ENCODE peak calls at places on chromosomes 11 and 22, in ten cellular contexts. G is SK-N-SH, J is uterus, I is Panc1, Q is thyroid gland, O is cardiac muscle cell, N is fibroblast of lung, T is pancreas, K is GM12878, H is MM.1S. D is an unnamed sample. For H3K27me3, the result is how much of the 10 kb centered on the place peaks cover.

GRCh38 chr11:134589155-134589554 is 177.1 kb upstream of the B3GAT1 start:
- DNase-seq in G (no peak), J (no peak), I (no peak), Q (no peak), O (no peak), N (no peak), T (no peak), K (no peak), H (no peak), D (no peak)

GRCh38 chr11:17692006-17692405 is 27.4 kb upstream of the MYOD1 start:
- DNase-seq in G (no peak), J (no peak), I (no peak), Q (no peak), O (no peak), N (no peak), T (no peak), K (no peak), H (no peak), D (no peak)

GRCh38 chr11:44304091-44305084 is 5.6 kb downstream of the ALX4 start:
- DNase-seq in G (peak), J (no peak), I (no peak), Q (no peak), O (no peak), N (peak), T (no peak), K (no peak), H (no peak), D (no peak)

GRCh38 chr22:27714076-27714475 is 87.5 kb downstream of the MN1 start:
- DNase-seq in G (no peak), J (no peak), I (no peak), Q (no peak), O (no peak), N (no peak), T (no peak), K (no peak), H (no peak), D (no peak)

GRCh38 chr22:23583836-23584235 is 3.7 kb upstream of the IGLL1 start:
- DNase-seq in G (no peak), J (no peak), I (no peak), Q (no peak), O (no peak), N (no peak), T (no peak), K (no peak), H (no peak), D (no peak)

GRCh38 chr11:86138958-86139357 is 70.1 kb upstream of the PICALM start:
- DNase-seq in G (no peak), J (no peak), I (no peak), Q (no peak), O (no peak), N (no peak), T (no peak), K (peak), H (peak), D (no peak)

GRCh38 chr11:71435278-71435951 is 12.8 kb downstream of the DHCR7 start:
- DNase-seq in G (no peak), J (no peak), I (no peak), Q (no peak), O (no peak), N (no peak), T (no peak), K (no peak), H (no peak), D (no peak)

GRCh38 chr22:36506637-36507517 is at the start of gene FOXRED2:
- DNase-seq in G (peak), J (peak), I (no peak), Q (peak), O (peak), N (peak), T (peak), K (no peak), H (peak), D (peak)

GRCh38 chr11:113506461-113506860 is 31.3 kb upstream of the DRD2 start:
- DNase-seq in G (no peak), J (no peak), I (no peak), Q (no peak), O (no peak), N (no peak), T (no peak), K (no peak), H (no peak), D (no peak)

GRCh38 chr11:64713781-64714363 is 9.1 kb downstream of the NRXN2 start:
- DNase-seq in G (no peak), J (no peak), I (no peak), Q (no peak), O (peak), N (no peak), T (no peak), K (no peak), H (no peak), D (no peak)

GRCh38 chr11:64712430-64713030 is 10.5 kb downstream of the NRXN2 start:
- DNase-seq in G (peak), J (no peak), I (no peak), Q (no peak), O (no peak), N (no peak), T (no peak), K (no peak), H (no peak), D (no peak)

GRCh38 chr11:64714664-64715063 is 8.3 kb downstream of the NRXN2 start:
- DNase-seq in G (no peak), J (no peak), I (no peak), Q (no peak), O (no peak), N (no peak), T (no peak), K (no peak), H (no peak), D (no peak)

GRCh38 chr11:64711944-64712306 is 11.1 kb downstream of the NRXN2 start:
- DNase-seq in G (no peak), J (no peak), I (no peak), Q (no peak), O (no peak), N (no peak), T (no peak), K (no peak), H (no peak), D (no peak)

GRCh38 chr11:64713031-64713780 is 9.8 kb downstream of the NRXN2 start:
- DNase-seq in G (no peak), J (no peak), I (no peak), Q (peak), O (peak), N (peak), T (peak), K (no peak), H (peak), D (peak)
- TF ChIP-seq CTCF in G (no peak), J (no peak), I (no peak), Q (no peak), O (no peak), N (no peak), T (no peak), K (no peak), H (no peak), D (no peak)

GRCh38 chr11:72662036-72662435 is 12.2 kb downstream of the PDE2A start:
- DNase-seq in G (no peak), J (no peak), I (no peak), Q (no peak), O (no peak), N (no peak), T (no peak), K (no peak), H (no peak), D (no peak)

GRCh38 chr11:72668645-72669347 is 5.4 kb downstream of the PDE2A start:
- DNase-seq in G (no peak), J (no peak), I (no peak), Q (no peak), O (no peak), N (peak), T (no peak), K (peak), H (peak), D (no peak)

GRCh38 chr11:72670041-72670440 is 4.2 kb downstream of the PDE2A start:
- DNase-seq in G (no peak), J (no peak), I (no peak), Q (no peak), O (no peak), N (no peak), T (no peak), K (no peak), H (no peak), D (no peak)

GRCh38 chr11:72669527-72669926 is 4.7 kb downstream of the PDE2A start:
- DNase-seq in G (no peak), J (no peak), I (no peak), Q (no peak), O (no peak), N (peak), T (no peak), K (peak), H (no peak), D (no peak)

GRCh38 chr11:72665911-72666472 is 8.2 kb downstream of the PDE2A start:
- DNase-seq in G (no peak), J (no peak), I (no peak), Q (no peak), O (no peak), N (no peak), T (no peak), K (no peak), H (no peak), D (no peak)
- H3K27me3 ChIP-seq in G (under half), J (under half), I (under half), Q (under half), O (under half), N (under half), T (under half), K (under half), H (under half), D (under half)

GRCh38 chr22:17472886-17473285 is 90.4 kb upstream of the SLC25A18 start:
- DNase-seq in G (no peak), J (no peak), I (no peak), Q (no peak), O (peak), N (no peak), T (no peak), K (no peak), H (no peak), D (no peak)
- H3K4me3 ChIP-seq in G (no peak), J (no peak), I (no peak), Q (no peak), O (no peak), N (no peak), T (no peak), K (no peak), H (no peak), D (no peak)

DNA sequence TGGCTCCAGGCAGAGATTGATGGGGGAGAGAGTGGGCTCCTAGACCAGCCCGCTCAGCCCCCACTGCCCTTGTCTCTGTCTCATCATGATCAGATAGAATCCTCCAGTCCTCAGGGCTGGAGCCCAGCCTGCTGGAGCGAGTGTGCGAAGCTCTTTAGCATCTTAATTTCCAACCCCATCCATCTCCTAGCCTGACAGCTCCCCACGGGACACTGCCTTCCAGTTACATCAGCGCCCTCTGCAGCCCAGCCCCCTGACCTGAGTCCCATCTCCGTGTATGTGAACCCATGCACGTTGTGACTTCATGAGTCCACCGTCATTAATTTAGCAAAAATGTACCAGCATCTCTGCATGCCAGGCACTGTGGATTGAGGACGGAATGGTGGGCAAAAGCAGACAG is 2.1 kb downstream of the P2RX3 start:
- DNase-seq in G (peak), J (no peak), I (no peak), Q (no peak), O (peak), N (peak), T (no peak), K (no peak), H (no peak), D (no peak)
- TF ChIP-seq CTCF in G (peak), J (no peak), I (peak), Q (no peak), O (peak), N (peak), T (no peak), K (no peak), H (no peak), D (peak)

D was measured in bronchial epithelial cell.